ENCODE peak calls at places on chromosomes 3 and 15, in seven cellular contexts. U is stimulated activated CD8-positive, alpha-beta memory T cell treated with anti-CD3 and anti-CD28 coated beads, Interleukin-2, amount 100 ng/mL, for 1 hour; P is activated CD4-positive, alpha-beta T cell treated with anti-CD3 and anti-CD28 coated beads, Interleukin-2, amount 50 U/mL, for 24 hours; V is lung; R is progenitor cell of endocrine pancreas; C is non-pigmented ciliary epithelial cell; T is ureter. B is an unnamed sample.
A peak's percentile ranks its signal among the peaks of the same experiment; 100 is the strongest.

GRCh38 chr15:63157891-63158431 is 684 bp upstream of the RPS27L start:
- DNase-seq in U (no peak), P (no peak), V (peak; percentile 35), R (peak; percentile 30), C (no peak), T (peak; percentile 58), B (peak; percentile 60)

GRCh38 chr3:11379238-11379823 is 107.1 kb downstream of the ATG7 start:
- DNase-seq in U (no peak), P (no peak), V (no peak), R (no peak), C (no peak), T (no peak), B (no peak)

GRCh38 chr3:71389911-71390573 is 193.5 kb downstream of the FOXP1 start:
- DNase-seq in U (no peak), P (peak; percentile 28), V (peak; percentile 57), R (no peak), C (no peak), T (peak; percentile 67), B (peak; percentile 73)

GRCh38 chr3:100665230-100665629 is 44.1 kb upstream of the TFG start:
- DNase-seq in U (peak; percentile 9), P (peak; percentile 16), V (no peak), R (no peak), C (no peak), T (no peak), B (no peak)

GRCh38 chr3:35305406-35305805 is 333.9 kb upstream of the ARPP21 start:
- DNase-seq in U (no peak), P (no peak), V (no peak), R (no peak), C (no peak), T (no peak), B (no peak)

GRCh38 chr3:179046497-179047353 is 24.9 kb downstream of the ZMAT3 start:
- DNase-seq in U (no peak), P (no peak), V (no peak), R (no peak), C (no peak), T (no peak), B (peak; percentile 77)

GRCh38 chr3:70716832-70717231 is 404.4 kb upstream of the MDFIC2 start:
- DNase-seq in U (no peak), P (no peak), V (no peak), R (no peak), C (no peak), T (no peak), B (no peak)

GRCh38 chr15:82709081-82709420 is 624 bp downstream of the AP3B2 start:
- DNase-seq in U (no peak), P (no peak), V (no peak), R (no peak), C (no peak), T (no peak), B (no peak)

GRCh38 chr3:43330981-43331380 is 44.6 kb downstream of the SNRK start:
- DNase-seq in U (no peak), P (no peak), V (no peak), R (no peak), C (no peak), T (no peak), B (no peak)

B was measured in smooth muscle cell of the brain vasculature.